ENCODE peak calls at places on chromosomes 13 and 19, in four cellular contexts. I, E, O and K are unnamed samples.

GRCh38 chr19:6250024-6250605 is 29.7 kb downstream of the MLLT1 start:
- DNase-seq in O (no peak), E (no peak), I (no peak), K (no peak)

GRCh38 chr13:75079226-75079625 is 402.7 kb downstream of the TBC1D4 start:
- DNase-seq in E (no peak), I (no peak), O (no peak), K (no peak)

GRCh38 chr13:65265988-65266387 is 1964.1 kb downstream of the PCDH9 start:
- DNase-seq in E (no peak), I (no peak), O (no peak), K (no peak)

GRCh38 chr19:6811906-6812305 is 39.4 kb downstream of the VAV1 start:
- DNase-seq in I (peak), O (peak), E (no peak), K (peak)

GRCh38 chr13:42393573-42394360 is 121.8 kb downstream of the AKAP11 start:
- DNase-seq in I (no peak), E (no peak), O (no peak), K (no peak)

GRCh38 chr13:48278806-48279205 is 24.7 kb upstream of the RB1 start:
- DNase-seq in O (no peak), I (no peak), E (no peak), K (no peak)

GRCh38 chr13:52921194-52921593 is 72.8 kb upstream of the PCDH8 start:
- DNase-seq in I (peak), O (no peak), E (peak), K (peak)

GRCh38 chr19:2394669-2395292 is 32.6 kb downstream of the TIMM13 start:
- DNase-seq in E (no peak), O (no peak), I (peak), K (peak)

GRCh38 chr19:30208661-30209060 is 163.5 kb upstream of the ZNF536 start:
- DNase-seq in I (no peak), O (no peak), E (no peak), K (no peak)

GRCh38 chr19:44875666-44876418 is 15.2 kb upstream of the TOMM40 start:
- DNase-seq in E (no peak), I (no peak), O (no peak), K (no peak)

GRCh38 chr19:44943801-44944249 is 1.8 kb downstream of the APOC4 start:
- DNase-seq in I (no peak), O (peak), E (peak), K (peak)

GRCh38 chr19:58562126-58563033 is 4.0 kb upstream of the UBE2M start:
- DNase-seq in I (no peak), O (no peak), E (no peak), K (no peak)

GRCh38 chr13:82817133-82817532 is 1065.1 kb downstream of the SLITRK1 start:
- DNase-seq in E (no peak), I (no peak), O (no peak), K (no peak)

GRCh38 chr13:82827704-82828103 is 1054.6 kb downstream of the SLITRK1 start:
- DNase-seq in I (no peak), O (no peak), E (no peak), K (no peak)

DNA sequence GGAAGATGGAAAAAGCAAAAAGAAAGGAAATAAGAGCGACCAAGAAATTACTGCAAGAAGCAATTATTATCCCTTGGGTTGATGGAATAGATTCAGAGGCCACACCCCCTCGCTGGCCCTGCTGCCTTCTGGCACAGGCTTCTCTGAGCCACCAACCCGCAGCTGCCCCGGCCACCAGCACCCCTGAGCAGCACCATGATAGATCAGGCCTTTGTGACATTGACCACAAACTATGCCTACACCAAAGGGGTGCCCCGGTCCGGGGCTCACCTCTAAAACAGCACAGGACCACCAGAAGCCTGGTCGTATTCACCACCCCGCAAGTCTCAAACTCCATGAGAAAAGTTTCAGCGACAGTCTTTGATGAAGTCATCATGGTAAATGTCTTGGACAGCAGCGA is 1059.3 kb downstream of the SLITRK1 start:
- DNase-seq in I (no peak), E (no peak), O (no peak), K (no peak)
- TF ChIP-seq SPI1 in I (no peak), E (no peak), O (no peak), K (no peak)

DNA sequence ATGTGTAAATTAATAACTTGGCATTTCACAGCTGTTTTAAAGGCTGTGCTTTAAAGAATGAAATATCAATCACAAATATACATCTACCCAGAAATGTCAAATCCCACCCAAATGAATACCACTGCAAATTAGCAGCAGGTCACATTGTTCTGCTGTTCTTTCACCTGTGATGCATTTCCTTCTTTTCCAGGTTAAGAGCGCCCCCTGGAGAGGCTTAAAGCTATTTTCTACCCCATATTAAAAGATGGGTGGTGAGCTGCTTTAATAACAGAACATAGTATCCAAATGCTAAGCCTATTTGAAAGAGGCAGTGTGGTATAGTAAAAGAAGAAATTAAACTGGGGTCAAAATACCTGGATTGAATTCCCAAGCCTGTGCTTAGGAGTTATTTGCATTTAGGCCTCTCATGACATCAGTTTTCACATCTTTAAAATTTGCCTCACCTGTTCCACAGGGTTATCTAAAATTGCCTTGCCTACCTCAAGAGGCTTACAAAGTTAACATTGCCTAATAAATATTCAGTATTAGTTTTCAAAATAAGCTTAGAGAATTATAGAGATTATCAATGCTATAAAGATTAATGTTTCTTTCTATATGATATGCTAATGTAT is 396.9 kb upstream of the SLITRK5 start:
- DNase-seq in E (peak), O (no peak), I (no peak), K (peak)
- TF ChIP-seq SPI1 in E (no peak), O (no peak), I (no peak), K (no peak)

GRCh38 chr19:49338691-49339363 is 3.6 kb downstream of the CD37 start:
- DNase-seq in E (no peak), I (no peak), O (peak), K (no peak)

GRCh38 chr19:49336482-49337266 is 1.5 kb downstream of the CD37 start:
- DNase-seq in O (no peak), E (no peak), I (no peak), K (no peak)

GRCh38 chr19:49337267-49338022 is 2.2 kb downstream of the CD37 start:
- DNase-seq in E (no peak), I (no peak), O (no peak), K (no peak)

GRCh38 chr19:49339364-49340068 is 4.3 kb downstream of the CD37 start:
- DNase-seq in O (peak), I (no peak), E (no peak), K (no peak)

GRCh38 chr19:49338023-49338677 is 2.9 kb downstream of the CD37 start:
- DNase-seq in I (no peak), E (no peak), O (no peak), K (no peak)
- TF ChIP-seq SPI1 in I (no peak), E (no peak), O (no peak), K (no peak)

GRCh38 chr13:51364404-51365008 is 25.0 kb downstream of the SERPINE3 start:
- DNase-seq in E (no peak), I (no peak), O (no peak), K (no peak)
- TF ChIP-seq SPI1 in E (no peak), I (no peak), O (no peak), K (no peak)

GRCh38 chr13:107866666-107867623 is 348.4 kb downstream of the LIG4 start:
- DNase-seq in I (no peak), O (peak), E (no peak), K (no peak)
- TF ChIP-seq SPI1 in I (no peak), O (no peak), E (no peak), K (no peak)

DNA sequence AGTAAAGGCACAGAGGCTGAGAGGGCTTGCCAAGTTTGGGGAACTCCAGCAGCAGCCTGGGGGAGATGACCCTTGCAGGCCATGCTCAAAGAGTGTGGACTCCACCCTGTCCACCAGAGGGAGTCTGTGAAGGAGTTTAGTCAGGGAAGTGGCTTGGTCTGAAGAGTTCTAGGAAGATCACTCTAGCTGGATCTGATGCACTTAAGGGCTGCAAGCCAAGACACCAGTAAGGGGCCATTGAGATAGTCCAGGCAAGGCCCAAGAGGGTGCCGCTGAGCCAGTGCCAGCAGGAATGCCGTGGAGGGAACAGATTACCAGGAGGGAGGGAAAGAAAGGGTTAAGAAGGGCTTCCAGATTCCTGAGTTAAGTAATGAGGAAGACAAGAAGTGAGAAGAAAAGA is 68.7 kb downstream of the ZAR1L start:
- DNase-seq in E (peak), I (no peak), O (peak), K (peak)
- TF ChIP-seq SPI1 in E (peak), I (no peak), O (no peak), K (peak)

DNA sequence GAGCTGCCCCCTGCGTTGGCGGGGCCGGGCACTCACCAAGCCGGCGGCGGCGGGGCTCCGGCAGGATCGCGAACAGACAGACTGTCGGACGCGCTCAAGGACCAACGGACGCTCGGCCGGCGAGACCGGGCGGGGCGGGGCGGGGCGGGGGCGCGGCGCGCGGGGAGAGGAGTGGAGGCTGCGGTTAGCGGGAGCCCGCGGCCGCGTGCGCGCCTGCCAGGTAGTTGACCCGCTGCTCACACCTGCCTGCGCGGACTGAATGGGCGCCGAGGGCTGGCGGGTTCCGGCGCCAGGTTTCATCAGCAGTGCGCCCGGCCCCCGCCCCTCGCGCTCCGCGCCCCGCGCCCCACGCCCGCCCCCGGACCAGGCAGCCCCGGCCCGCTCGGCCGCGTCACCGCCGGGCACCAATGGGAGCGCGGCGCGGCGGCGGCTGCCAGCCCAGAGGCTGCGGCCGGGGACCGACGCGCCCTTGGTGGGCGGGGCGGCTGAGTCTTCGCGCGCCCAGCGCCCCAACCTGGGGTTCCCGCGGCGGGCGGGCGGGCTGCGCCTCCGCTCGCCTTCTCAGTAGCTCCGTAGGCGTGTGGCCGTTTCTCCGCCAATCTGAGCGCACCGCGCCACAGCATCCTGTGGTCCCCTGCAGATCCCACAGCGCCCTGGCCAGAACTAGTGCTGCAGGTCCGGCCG is at the start of gene SLC7A1:
- DNase-seq in I (peak), E (peak), O (peak), K (peak)
- TF ChIP-seq SPI1 in I (no peak), E (no peak), O (no peak), K (no peak)

DNA sequence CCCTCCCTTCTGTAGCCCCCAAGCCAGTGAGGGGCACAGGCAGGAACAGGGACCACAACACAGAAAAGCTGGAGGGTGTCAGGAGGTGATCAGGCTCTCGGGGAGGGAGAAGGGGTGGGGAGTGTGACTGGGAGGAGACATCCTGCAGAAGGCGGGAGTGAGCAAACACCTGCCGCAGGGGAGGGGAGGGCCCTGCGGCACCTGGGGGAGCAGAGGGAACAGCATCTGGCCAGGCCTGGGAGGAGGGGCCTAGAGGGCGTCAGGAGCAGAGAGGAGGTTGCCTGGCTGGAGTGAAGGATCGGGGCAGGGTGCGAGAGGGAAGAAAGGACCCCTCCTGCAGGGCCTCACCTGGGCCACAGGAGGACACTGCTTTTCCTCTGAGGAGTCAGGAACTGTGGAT is 4.2 kb downstream of the KLK3 start:
- DNase-seq in I (no peak), E (no peak), O (peak), K (no peak)
- TF ChIP-seq SPI1 in I (no peak), E (no peak), O (no peak), K (no peak)

GRCh38 chr19:3604987-3605343 is 1.7 kb downstream of the TBXA2R start:
- DNase-seq in E (no peak), I (peak), O (no peak), K (no peak)

GRCh38 chr19:3605361-3605760 is 1.3 kb downstream of the TBXA2R start:
- DNase-seq in E (no peak), O (no peak), I (no peak), K (no peak)

GRCh38 chr19:3604227-3604986 is 2.3 kb downstream of the TBXA2R start:
- DNase-seq in I (no peak), O (no peak), E (no peak), K (no peak)

GRCh38 chr19:3601021-3601420 is 5.7 kb downstream of the TBXA2R start:
- DNase-seq in I (no peak), E (no peak), O (no peak), K (no peak)

DNA sequence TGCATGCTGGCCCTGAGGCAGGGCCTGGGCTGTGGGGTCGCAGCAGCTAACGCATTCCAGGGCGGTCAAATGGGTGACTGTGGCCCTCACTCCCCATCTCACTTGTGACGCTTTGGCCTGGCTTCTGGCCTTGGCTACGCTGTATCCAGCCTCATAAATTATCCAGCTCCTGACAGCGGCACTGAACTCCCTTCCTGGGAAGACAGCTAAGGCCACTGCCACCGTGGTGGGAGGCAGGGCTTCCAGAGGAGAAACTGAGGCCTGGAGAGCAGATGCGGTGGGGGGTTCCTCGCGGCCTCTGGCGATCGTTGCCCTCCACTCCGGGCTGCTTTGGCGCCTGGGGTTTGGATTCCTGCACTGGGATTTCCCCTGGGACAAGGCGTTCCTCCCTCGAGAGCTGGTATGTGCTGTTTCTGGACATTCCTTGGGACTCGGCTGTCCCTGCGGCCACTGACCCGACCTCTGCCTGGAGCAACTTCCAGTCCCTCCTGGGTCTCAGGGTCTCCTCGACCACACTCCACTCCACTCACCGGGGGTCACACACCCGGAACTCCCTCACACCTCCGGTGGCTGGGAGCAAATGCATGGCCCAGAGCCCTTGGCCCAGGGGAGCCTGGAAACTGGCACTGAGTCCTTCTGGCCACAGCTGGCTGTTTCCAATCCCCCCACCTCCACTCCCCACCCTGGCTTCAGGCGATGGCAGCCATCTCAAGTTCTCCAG is 3.4 kb downstream of the TBXA2R start:
- DNase-seq in E (no peak), O (no peak), I (no peak), K (no peak)
- TF ChIP-seq SPI1 in E (no peak), O (no peak), I (no peak), K (no peak)